ENCODE peak calls at places on chromosome 16, in four cellular contexts. One of them, this sample, is unnamed.

GRCh38 chr16:26118575-26118974 is 426.8 kb downstream of the HS3ST4 start:
- DNase-seq in WTC11: peak
- DNase-seq in CD8-positive, alpha-beta T cell: no peak
- DNase-seq in cardiac fibroblast: no peak
- DNase-seq in this sample: no peak

GRCh38 chr16:19639986-19640421 is 78.0 kb downstream of the KNOP1 start:
- DNase-seq in WTC11: no peak
- DNase-seq in cardiac fibroblast: no peak
- DNase-seq in CD8-positive, alpha-beta T cell: no peak
- DNase-seq in this sample: no peak

GRCh38 chr16:66295761-66296546 is 70.5 kb upstream of the CDH5 start:
- DNase-seq in WTC11: no peak
- DNase-seq in CD8-positive, alpha-beta T cell: peak
- DNase-seq in cardiac fibroblast: no peak
- DNase-seq in this sample: no peak

GRCh38 chr16:1857433-1858097 is 14.4 kb downstream of the MEIOB start:
- DNase-seq in cardiac fibroblast: no peak
- DNase-seq in WTC11: no peak
- DNase-seq in CD8-positive, alpha-beta T cell: no peak
- DNase-seq in this sample: no peak

GRCh38 chr16:1385232-1385631 is 29.3 kb downstream of the UNKL start:
- DNase-seq in WTC11: no peak
- DNase-seq in CD8-positive, alpha-beta T cell: no peak
- DNase-seq in cardiac fibroblast: no peak
- DNase-seq in this sample: no peak

GRCh38 chr16:17474572-17474971 is 3.8 kb upstream of the XYLT1 start:
- DNase-seq in cardiac fibroblast: no peak
- DNase-seq in CD8-positive, alpha-beta T cell: no peak
- DNase-seq in WTC11: no peak
- DNase-seq in this sample: no peak

GRCh38 chr16:28604186-28604565 is 5.7 kb downstream of the SULT1A1 start:
- DNase-seq in cardiac fibroblast: no peak
- DNase-seq in CD8-positive, alpha-beta T cell: no peak
- DNase-seq in WTC11: no peak
- DNase-seq in this sample: no peak

GRCh38 chr16:56789360-56789759 is 59.4 kb downstream of the NUP93 start:
- DNase-seq in WTC11: no peak
- DNase-seq in CD8-positive, alpha-beta T cell: no peak
- DNase-seq in cardiac fibroblast: peak
- DNase-seq in this sample: no peak

GRCh38 chr16:86252596-86252995 is 257.7 kb upstream of the FOXF1 start:
- DNase-seq in cardiac fibroblast: peak
- DNase-seq in CD8-positive, alpha-beta T cell: no peak
- DNase-seq in WTC11: peak
- DNase-seq in this sample: peak

GRCh38 chr16:48497129-48497528 is 111.9 kb upstream of the SIAH1 start:
- DNase-seq in WTC11: no peak
- DNase-seq in cardiac fibroblast: no peak
- DNase-seq in CD8-positive, alpha-beta T cell: no peak
- DNase-seq in this sample: no peak

GRCh38 chr16:14452066-14452465 is 178.0 kb downstream of the PARN start:
- DNase-seq in CD8-positive, alpha-beta T cell: no peak
- DNase-seq in cardiac fibroblast: no peak
- DNase-seq in WTC11: no peak
- DNase-seq in this sample: no peak

GRCh38 chr16:49932943-49933342 is 77.0 kb upstream of the ZNF423 start:
- DNase-seq in WTC11: no peak
- DNase-seq in CD8-positive, alpha-beta T cell: no peak
- DNase-seq in cardiac fibroblast: peak
- DNase-seq in this sample: no peak

GRCh38 chr16:6428861-6429260 is 903.8 kb upstream of the RBFOX1 start:
- DNase-seq in CD8-positive, alpha-beta T cell: no peak
- DNase-seq in WTC11: no peak
- DNase-seq in cardiac fibroblast: no peak
- DNase-seq in this sample: no peak

GRCh38 chr16:1678500-1679098 is 520 bp downstream of the JPT2 start:
- DNase-seq in CD8-positive, alpha-beta T cell: peak
- DNase-seq in WTC11: no peak
- DNase-seq in cardiac fibroblast: peak
- DNase-seq in this sample: no peak

GRCh38 chr16:12539185-12539929 is 264.3 kb downstream of the CPPED1 start:
- DNase-seq in WTC11: no peak
- DNase-seq in CD8-positive, alpha-beta T cell: no peak
- DNase-seq in cardiac fibroblast: peak
- DNase-seq in this sample: no peak

GRCh38 chr16:10923650-10924214 is 18.5 kb downstream of the DEXI start:
- DNase-seq in cardiac fibroblast: no peak
- DNase-seq in WTC11: no peak
- DNase-seq in CD8-positive, alpha-beta T cell: no peak
- DNase-seq in this sample: no peak

GRCh38 chr16:50879873-50880695 is 138.2 kb downstream of the CYLD start:
- DNase-seq in cardiac fibroblast: no peak
- DNase-seq in WTC11: peak
- DNase-seq in CD8-positive, alpha-beta T cell: no peak
- DNase-seq in this sample: peak

GRCh38 chr16:75764154-75764768 is 38.0 kb upstream of the CPHXL start:
- DNase-seq in WTC11: peak
- DNase-seq in CD8-positive, alpha-beta T cell: peak
- DNase-seq in cardiac fibroblast: peak
- DNase-seq in this sample: peak

GRCh38 chr16:85112364-85112763 is at the start of gene CIBAR2:
- DNase-seq in CD8-positive, alpha-beta T cell: no peak
- DNase-seq in WTC11: no peak
- DNase-seq in cardiac fibroblast: no peak
- DNase-seq in this sample: peak

GRCh38 chr16:62965831-62966230 is 929.6 kb upstream of the CDH8 start:
- DNase-seq in cardiac fibroblast: no peak
- DNase-seq in CD8-positive, alpha-beta T cell: no peak
- DNase-seq in WTC11: no peak
- DNase-seq in this sample: no peak

GRCh38 chr16:84308120-84308519 is 13.4 kb downstream of the WFDC1 start:
- DNase-seq in CD8-positive, alpha-beta T cell: no peak
- DNase-seq in WTC11: peak
- DNase-seq in cardiac fibroblast: peak
- DNase-seq in this sample: peak

GRCh38 chr16:57863434-57864160 is 61.3 kb upstream of the KIFC3 start:
- DNase-seq in WTC11: peak
- DNase-seq in CD8-positive, alpha-beta T cell: no peak
- DNase-seq in cardiac fibroblast: peak
- DNase-seq in this sample: peak

GRCh38 chr16:67555795-67556212 is 6.5 kb upstream of the CTCF start:
- DNase-seq in CD8-positive, alpha-beta T cell: no peak
- DNase-seq in cardiac fibroblast: peak
- DNase-seq in WTC11: no peak
- DNase-seq in this sample: no peak

GRCh38 chr16:75044800-75045361 is 46.1 kb downstream of the ZNRF1 start:
- DNase-seq in cardiac fibroblast: peak
- DNase-seq in WTC11: no peak
- DNase-seq in CD8-positive, alpha-beta T cell: no peak
- DNase-seq in this sample: no peak

GRCh38 chr16:50121721-50122445 is 31.2 kb upstream of the TENT4B start:
- DNase-seq in WTC11: no peak
- DNase-seq in CD8-positive, alpha-beta T cell: peak
- DNase-seq in cardiac fibroblast: no peak
- DNase-seq in this sample: no peak

GRCh38 chr16:181668-182021 is 1.4 kb downstream of the HBQ1 start:
- DNase-seq in cardiac fibroblast: peak
- DNase-seq in WTC11: no peak
- DNase-seq in CD8-positive, alpha-beta T cell: no peak
- DNase-seq in this sample: no peak

GRCh38 chr16:22192261-22193133 is 13.6 kb upstream of the EEF2K start:
- DNase-seq in CD8-positive, alpha-beta T cell: peak
- DNase-seq in cardiac fibroblast: peak
- DNase-seq in WTC11: no peak
- DNase-seq in this sample: peak

GRCh38 chr16:88298166-88298881 is 84.4 kb upstream of the ZNF469 start:
- DNase-seq in CD8-positive, alpha-beta T cell: no peak
- DNase-seq in WTC11: no peak
- DNase-seq in cardiac fibroblast: peak
- DNase-seq in this sample: no peak

GRCh38 chr16:87836346-87836843 is 32.9 kb downstream of the SLC7A5 start:
- DNase-seq in cardiac fibroblast: no peak
- DNase-seq in WTC11: no peak
- DNase-seq in CD8-positive, alpha-beta T cell: no peak
- DNase-seq in this sample: no peak

GRCh38 chr16:88593489-88593888 is 23.3 kb downstream of the ZC3H18 start:
- DNase-seq in cardiac fibroblast: no peak
- DNase-seq in CD8-positive, alpha-beta T cell: no peak
- DNase-seq in WTC11: no peak
- DNase-seq in this sample: no peak

GRCh38 chr16:19655242-19655777 is 62.7 kb downstream of the KNOP1 start:
- DNase-seq in WTC11: no peak
- DNase-seq in CD8-positive, alpha-beta T cell: no peak
- DNase-seq in cardiac fibroblast: no peak
- DNase-seq in this sample: no peak

GRCh38 chr16:2231016-2231931 is 5.0 kb upstream of the DNASE1L2 start:
- DNase-seq in CD8-positive, alpha-beta T cell: no peak
- DNase-seq in WTC11: no peak
- DNase-seq in cardiac fibroblast: no peak
- DNase-seq in this sample: no peak

GRCh38 chr16:4679156-4679853 is 14.1 kb upstream of the NUDT16L1 start:
- DNase-seq in WTC11: no peak
- DNase-seq in CD8-positive, alpha-beta T cell: no peak
- DNase-seq in cardiac fibroblast: no peak
- DNase-seq in this sample: no peak

GRCh38 chr16:11624205-11624604 is 37.5 kb upstream of the LITAF start:
- DNase-seq in cardiac fibroblast: no peak
- DNase-seq in CD8-positive, alpha-beta T cell: no peak
- DNase-seq in WTC11: no peak
- DNase-seq in this sample: no peak

GRCh38 chr16:81470796-81471636 is 26.4 kb downstream of the CMIP start:
- DNase-seq in cardiac fibroblast: no peak
- DNase-seq in WTC11: no peak
- DNase-seq in CD8-positive, alpha-beta T cell: no peak
- DNase-seq in this sample: no peak

GRCh38 chr16:81471882-81472281 is 27.3 kb downstream of the CMIP start:
- DNase-seq in cardiac fibroblast: no peak
- DNase-seq in WTC11: no peak
- DNase-seq in CD8-positive, alpha-beta T cell: no peak
- DNase-seq in this sample: no peak

GRCh38 chr16:81468269-81468902 is 23.8 kb downstream of the CMIP start:
- DNase-seq in WTC11: no peak
- DNase-seq in cardiac fibroblast: no peak
- DNase-seq in CD8-positive, alpha-beta T cell: no peak
- DNase-seq in this sample: no peak

GRCh38 chr16:81469183-81469677 is 24.6 kb downstream of the CMIP start:
- DNase-seq in CD8-positive, alpha-beta T cell: no peak
- DNase-seq in cardiac fibroblast: no peak
- DNase-seq in WTC11: no peak
- DNase-seq in this sample: no peak

GRCh38 chr16:81469710-81470481 is 25.3 kb downstream of the CMIP start:
- DNase-seq in WTC11: no peak
- DNase-seq in CD8-positive, alpha-beta T cell: peak
- DNase-seq in cardiac fibroblast: no peak
- DNase-seq in this sample: no peak
- TF ChIP-seq CTCF in WTC11: no peak
- TF ChIP-seq CTCF in CD8-positive, alpha-beta T cell: no peak
- TF ChIP-seq CTCF in cardiac fibroblast: no peak
- TF ChIP-seq CTCF in this sample: no peak

DNA sequence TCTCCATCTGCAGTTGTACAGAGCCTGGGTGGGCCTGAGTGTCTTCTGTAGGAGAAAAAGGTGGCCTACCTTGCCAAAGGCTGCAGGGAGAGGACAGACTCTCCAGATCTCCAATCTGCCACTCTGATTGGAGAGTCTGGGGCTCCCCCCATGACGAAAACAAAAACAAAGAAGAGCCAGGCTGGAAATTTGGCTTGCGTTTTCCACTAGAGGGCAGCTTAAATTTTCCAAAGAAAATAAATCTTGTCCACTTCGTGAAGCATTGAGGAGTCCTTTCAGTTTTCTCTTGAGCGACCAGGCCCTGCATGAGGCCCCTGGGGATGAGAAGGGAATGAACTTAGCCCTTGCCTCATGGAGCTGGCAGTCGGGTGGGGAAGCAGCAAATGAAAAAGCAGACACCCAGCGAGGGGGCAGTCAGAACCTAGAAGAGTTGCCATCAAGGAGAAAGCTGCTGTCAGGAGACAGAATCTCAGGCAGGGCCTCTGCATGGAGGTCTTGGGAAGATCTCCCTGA is 8.2 kb upstream of the SHCBP1 start:
- DNase-seq in WTC11: no peak
- DNase-seq in cardiac fibroblast: peak
- DNase-seq in CD8-positive, alpha-beta T cell: no peak
- DNase-seq in this sample: no peak
- TF ChIP-seq CTCF in WTC11: no peak
- TF ChIP-seq CTCF in cardiac fibroblast: peak
- TF ChIP-seq CTCF in CD8-positive, alpha-beta T cell: no peak
- TF ChIP-seq CTCF in this sample: peak

DNA sequence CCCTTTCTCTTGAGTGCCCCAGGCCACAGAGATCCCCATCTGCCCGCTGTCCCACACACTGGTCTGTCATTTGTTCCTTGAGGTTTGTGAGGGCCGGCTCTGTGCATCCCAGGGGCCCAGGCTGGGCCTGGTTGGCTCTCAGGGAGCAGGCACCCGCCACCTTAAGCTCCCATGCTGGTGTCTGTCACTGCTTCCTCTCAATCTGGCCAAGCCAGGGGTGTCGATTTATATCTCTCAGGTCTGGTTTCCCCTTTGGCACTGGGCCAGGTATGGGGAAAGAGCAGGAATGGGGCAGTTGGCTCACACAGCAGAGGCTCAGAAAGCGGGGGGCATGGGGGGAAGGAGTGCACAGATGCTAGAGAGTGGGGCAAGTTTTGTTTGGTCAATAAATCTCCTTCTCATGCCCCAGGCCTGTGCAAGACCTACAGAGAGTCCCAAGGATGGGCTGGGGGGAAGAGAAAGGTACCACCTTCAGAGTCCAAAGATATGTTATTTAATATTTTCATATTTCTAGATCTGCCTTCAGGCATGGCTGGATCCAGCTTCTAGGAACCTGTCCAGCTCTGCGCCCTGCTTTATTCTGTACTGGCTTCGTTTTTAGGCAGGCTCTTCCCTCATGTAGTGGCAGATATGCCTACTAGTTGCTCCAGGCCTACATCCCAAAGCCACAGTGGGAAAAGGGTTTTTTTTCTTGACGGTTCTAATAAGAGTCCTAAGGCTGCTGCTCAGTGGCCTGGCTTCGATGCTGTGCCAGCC is 34.3 kb downstream of the IL4R start:
- DNase-seq in cardiac fibroblast: no peak
- DNase-seq in WTC11: no peak
- DNase-seq in CD8-positive, alpha-beta T cell: no peak
- DNase-seq in this sample: no peak
- TF ChIP-seq CTCF in cardiac fibroblast: no peak
- TF ChIP-seq CTCF in WTC11: no peak
- TF ChIP-seq CTCF in CD8-positive, alpha-beta T cell: no peak
- TF ChIP-seq CTCF in this sample: no peak

DNA sequence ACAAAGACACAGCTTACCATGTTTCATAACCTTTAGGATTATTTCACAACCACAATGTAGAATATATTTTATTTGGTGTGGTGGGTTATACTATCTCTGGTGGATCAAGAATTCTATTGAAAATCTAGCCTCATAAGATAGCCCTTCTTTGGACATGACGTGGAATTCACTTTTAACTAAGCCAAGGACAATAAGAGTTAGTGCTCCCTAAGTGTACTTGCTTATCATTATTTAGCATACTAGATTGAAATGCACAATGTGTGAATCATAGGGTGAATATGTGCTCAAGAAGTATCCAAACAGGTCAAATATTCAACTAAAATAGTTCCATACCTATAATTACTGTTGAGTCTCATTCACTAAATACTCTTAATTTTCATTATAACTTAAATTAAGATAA is 1179.5 kb upstream of the GOT2 start:
- DNase-seq in cardiac fibroblast: no peak
- DNase-seq in CD8-positive, alpha-beta T cell: no peak
- DNase-seq in WTC11: no peak
- DNase-seq in this sample: no peak
- TF ChIP-seq CTCF in cardiac fibroblast: no peak
- TF ChIP-seq CTCF in CD8-positive, alpha-beta T cell: no peak
- TF ChIP-seq CTCF in WTC11: no peak
- TF ChIP-seq CTCF in this sample: no peak